ENCODE peak calls at places on chromosomes 1 and 21, in nine cellular contexts. U is adrenal gland, M is ovary, V is transverse colon, H is IMR-90, N is uterus, O is Peyer's patch, B is breast epithelium, E is heart left ventricle. S is an unnamed sample.

GRCh38 chr1:153962088-153963029 is 978 bp downstream of the SLC39A1 start:
- DNase-seq in U (peak), V (peak), O (no peak), E (no peak), B (no peak), N (peak), M (no peak), H (peak), S (no peak)

GRCh38 chr1:85692730-85693314 is 15.4 kb downstream of the ZNHIT6 start:
- DNase-seq in U (no peak), V (no peak), B (no peak), H (peak), E (no peak), N (no peak), O (no peak), M (no peak), S (no peak)

GRCh38 chr1:226034482-226034881 is 28.0 kb upstream of the H3-3A start:
- DNase-seq in H (peak), U (peak), B (peak), V (peak), M (peak), E (peak), N (peak), O (peak), S (peak)

GRCh38 chr1:182995894-182996293 is 27.3 kb upstream of the LAMC1 start:
- DNase-seq in V (no peak), H (no peak), E (no peak), O (no peak), N (no peak), M (no peak), B (no peak), U (no peak), S (no peak)

GRCh38 chr1:203328714-203329122 is 22.2 kb downstream of the FMOD start:
- DNase-seq in O (peak), N (no peak), E (no peak), V (peak), B (no peak), U (no peak), M (no peak), H (no peak), S (no peak)

GRCh38 chr1:198811436-198811835 is 172.6 kb downstream of the PTPRC start:
- DNase-seq in U (no peak), B (no peak), V (no peak), O (no peak), N (no peak), E (no peak), H (no peak), M (no peak), S (no peak)

GRCh38 chr21:38752051-38752505 is 53.7 kb upstream of the ETS2 start:
- DNase-seq in V (no peak), U (no peak), B (no peak), M (no peak), E (no peak), O (no peak), H (no peak), N (no peak), S (no peak)

GRCh38 chr21:21851657-21852056 is 853.4 kb downstream of the NCAM2 start:
- DNase-seq in B (no peak), M (no peak), U (no peak), O (no peak), N (no peak), E (no peak), V (no peak), H (peak), S (no peak)

GRCh38 chr1:16440150-16440479 is 409 bp upstream of the NECAP2 start:
- DNase-seq in V (no peak), B (no peak), O (no peak), M (no peak), N (no peak), H (no peak), U (no peak), E (no peak), S (no peak)

GRCh38 chr1:225670806-225671733 is 18.1 kb upstream of the ENAH start:
- DNase-seq in H (no peak), E (no peak), N (no peak), U (no peak), O (no peak), M (no peak), B (no peak), V (no peak), S (no peak)

GRCh38 chr1:112114540-112114939 is 125.1 kb upstream of the KCND3 start:
- DNase-seq in V (no peak), E (no peak), N (no peak), U (no peak), M (no peak), H (no peak), B (no peak), O (no peak), S (no peak)

GRCh38 chr1:208587110-208587509 is 342.9 kb upstream of the PLXNA2 start:
- DNase-seq in H (no peak), N (no peak), V (no peak), M (no peak), E (no peak), O (no peak), U (no peak), B (no peak), S (no peak)

GRCh38 chr1:51728611-51729155 is 111.8 kb downstream of the OSBPL9 start:
- DNase-seq in V (no peak), M (no peak), O (no peak), E (no peak), B (no peak), U (no peak), N (no peak), H (peak), S (no peak)

GRCh38 chr1:98323396-98323795 is 338.1 kb upstream of the SNX7 start:
- DNase-seq in H (peak), O (no peak), M (no peak), N (no peak), B (no peak), V (no peak), U (peak), E (no peak), S (no peak)

GRCh38 chr1:87140831-87141540 is 187.7 kb upstream of the LMO4 start:
- DNase-seq in H (peak), O (no peak), U (no peak), E (no peak), M (no peak), N (no peak), V (no peak), B (no peak), S (peak)

GRCh38 chr21:15063081-15063820 is 1.5 kb downstream of the NRIP1 start:
- DNase-seq in O (no peak), N (no peak), E (no peak), B (no peak), H (peak), V (no peak), M (no peak), U (no peak), S (no peak)

GRCh38 chr1:231029841-231030240 is 10.2 kb downstream of the FAM89A start:
- DNase-seq in H (no peak), N (no peak), V (no peak), B (no peak), M (no peak), E (no peak), O (no peak), U (no peak), S (no peak)

GRCh38 chr1:154295408-154296235 is 23.2 kb downstream of the HAX1 start:
- DNase-seq in U (no peak), O (no peak), N (no peak), E (no peak), V (no peak), H (no peak), M (no peak), B (no peak), S (no peak)

DNA sequence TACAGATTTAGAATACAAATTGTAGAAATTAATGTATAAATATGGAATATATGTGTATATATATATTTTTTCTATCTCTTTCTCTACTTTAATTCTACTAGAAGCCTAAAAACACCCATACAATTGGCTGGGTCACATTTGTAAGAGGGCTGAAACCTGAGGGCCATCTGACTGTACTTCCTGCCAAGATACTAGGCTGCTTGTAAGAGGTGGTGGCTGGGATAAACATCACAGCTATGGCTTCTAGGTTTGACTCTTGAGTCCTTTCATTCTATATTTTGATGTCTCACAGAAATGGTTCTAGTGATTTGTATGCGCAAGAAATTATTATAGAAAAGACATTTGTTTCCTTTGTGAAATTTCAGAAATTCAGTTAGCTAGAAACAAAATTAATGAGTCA is 1155.2 kb upstream of the B3GALT2 start:
- DNase-seq in O (no peak), B (no peak), U (no peak), H (peak), M (no peak), V (no peak), N (no peak), E (no peak), S (no peak)
- TF ChIP-seq POLR2A in O (no peak), B (no peak), U (no peak), H (no peak), M (no peak), V (no peak), N (no peak), E (no peak), S (no peak)

GRCh38 chr1:43531453-43531905 is 796 bp downstream of the PTPRF start:
- DNase-seq in H (no peak), O (peak), M (peak), V (peak), U (no peak), N (no peak), E (no peak), B (no peak), S (peak)
- TF ChIP-seq POLR2A in H (no peak), O (peak), M (no peak), V (peak), U (no peak), N (no peak), E (no peak), B (no peak), S (peak)

GRCh38 chr21:37365657-37366487 is 701 bp upstream of the DYRK1A start:
- DNase-seq in H (peak), V (peak), O (peak), E (peak), N (peak), B (peak), M (peak), U (peak), S (peak)
- TF ChIP-seq POLR2A in H (peak), V (peak), O (peak), E (peak), N (no peak), B (peak), M (peak), U (peak), S (peak)

GRCh38 chr1:232177438-232177837 is 452.5 kb downstream of the SIPA1L2 start:
- DNase-seq in H (no peak), N (no peak), B (no peak), U (no peak), O (no peak), M (no peak), V (no peak), E (no peak), S (no peak)

GRCh38 chr1:232178191-232178590 is 451.7 kb downstream of the SIPA1L2 start:
- DNase-seq in U (no peak), N (no peak), V (no peak), M (no peak), E (no peak), B (no peak), H (no peak), O (no peak), S (no peak)

GRCh38 chr1:232182206-232182605 is 447.7 kb downstream of the SIPA1L2 start:
- DNase-seq in M (no peak), E (no peak), N (no peak), V (no peak), H (no peak), O (no peak), U (no peak), B (no peak), S (no peak)

GRCh38 chr1:232183266-232183800 is 446.6 kb downstream of the SIPA1L2 start:
- DNase-seq in U (no peak), V (no peak), O (no peak), E (no peak), B (no peak), H (no peak), M (no peak), N (no peak), S (no peak)

DNA sequence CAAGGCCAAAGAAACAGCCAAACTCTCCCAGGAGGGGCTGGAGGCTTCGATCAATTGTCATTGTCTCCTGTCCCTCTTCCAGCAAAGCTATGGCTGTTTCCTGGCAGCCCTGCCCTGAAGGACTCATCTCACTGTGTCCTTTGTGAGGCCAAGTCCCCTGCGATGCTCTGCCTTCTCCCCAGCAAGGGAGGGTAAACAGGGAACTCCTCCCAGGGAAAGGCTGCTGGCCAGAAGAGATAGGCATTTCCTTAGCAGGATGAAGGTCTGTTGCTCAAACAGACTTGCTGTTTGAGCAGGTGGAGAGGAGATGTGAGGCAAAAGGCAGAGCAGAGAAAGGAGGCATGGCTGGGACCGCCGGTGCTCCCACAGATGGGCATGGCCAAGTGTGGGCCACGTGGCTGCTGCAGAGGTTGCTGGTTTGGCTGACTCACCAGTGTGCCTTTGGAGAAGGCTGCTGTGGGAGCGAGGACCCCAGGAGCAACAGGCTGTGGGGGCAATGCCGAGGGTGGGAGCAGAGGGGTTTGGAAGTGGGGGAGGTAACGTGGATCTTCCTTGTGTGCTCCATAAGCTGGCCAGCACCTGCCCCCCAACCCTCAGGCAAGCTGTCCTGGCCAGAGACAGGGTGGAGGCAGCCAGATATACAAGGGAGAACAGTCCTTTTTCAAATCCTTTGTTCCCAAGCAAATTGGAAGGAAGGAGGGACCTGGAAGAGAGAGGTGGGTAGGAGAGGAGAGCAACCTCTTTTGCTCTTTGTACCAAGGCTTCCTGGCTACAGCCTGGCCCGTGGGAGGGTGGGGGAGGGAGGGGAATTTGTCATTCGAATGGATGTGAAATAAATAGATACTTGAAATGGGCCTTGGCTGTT is 449.8 kb downstream of the SIPA1L2 start:
- DNase-seq in M (no peak), O (no peak), B (no peak), N (no peak), V (no peak), E (no peak), U (no peak), H (no peak), S (no peak)
- TF ChIP-seq POLR2A in M (no peak), O (no peak), B (no peak), N (no peak), V (no peak), E (no peak), U (no peak), H (no peak), S (no peak)

GRCh38 chr1:46798820-46799219 is at the start of gene CYP4B1:
- DNase-seq in V (peak), B (peak), N (no peak), M (no peak), O (no peak), U (peak), H (no peak), E (peak), S (no peak)
- TF ChIP-seq POLR2A in V (peak), B (no peak), N (peak), M (no peak), O (peak), U (peak), H (no peak), E (peak), S (no peak)

GRCh38 chr1:224163311-224163710 is 19.7 kb upstream of the DEGS1 start:
- DNase-seq in E (no peak), O (no peak), V (no peak), M (no peak), N (no peak), U (no peak), B (no peak), H (no peak), S (no peak)

GRCh38 chr1:224157316-224157715 is 25.7 kb upstream of the DEGS1 start:
- DNase-seq in B (no peak), E (no peak), V (no peak), U (no peak), H (no peak), N (no peak), M (no peak), O (no peak), S (no peak)

GRCh38 chr1:224162768-224163167 is 20.3 kb upstream of the DEGS1 start:
- DNase-seq in V (no peak), O (no peak), U (no peak), H (no peak), M (no peak), E (no peak), N (no peak), B (no peak), S (no peak)

DNA sequence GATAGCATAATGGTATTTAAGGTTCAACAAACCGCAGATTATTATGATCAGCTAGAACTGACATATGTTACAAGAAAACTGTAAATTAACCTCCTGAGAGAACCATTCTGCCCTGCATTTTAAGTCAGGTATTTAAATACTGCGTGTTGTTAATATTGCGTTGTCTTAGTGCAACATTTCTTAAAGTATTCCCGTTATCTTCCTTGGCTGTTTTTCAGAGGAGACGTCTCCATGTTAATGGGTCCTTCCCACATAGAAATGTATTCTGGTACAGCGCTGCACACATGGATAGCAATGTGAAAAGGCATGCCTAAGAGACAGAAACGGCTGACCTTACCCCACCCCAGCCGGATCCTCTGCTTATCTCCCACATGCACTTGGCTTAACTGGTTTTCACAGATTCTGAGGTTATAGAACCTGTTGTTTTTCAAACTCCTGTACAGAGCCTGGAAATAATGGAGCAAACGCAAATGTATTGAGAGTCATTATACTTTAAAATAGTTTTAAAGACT is 22.8 kb upstream of the DEGS1 start:
- DNase-seq in B (no peak), E (no peak), N (no peak), O (no peak), M (no peak), U (no peak), H (no peak), V (no peak), S (no peak)
- TF ChIP-seq POLR2A in B (no peak), E (no peak), N (no peak), O (no peak), M (no peak), U (no peak), H (no peak), V (no peak), S (no peak)

GRCh38 chr1:150280138-150280707 is 2.1 kb upstream of the CIART start:
- DNase-seq in V (peak), U (no peak), N (no peak), O (peak), M (no peak), E (no peak), H (no peak), B (no peak), S (no peak)
- TF ChIP-seq POLR2A in V (peak), U (no peak), N (no peak), O (no peak), M (no peak), E (no peak), H (no peak), B (no peak), S (no peak)

GRCh38 chr1:160642281-160642644 is 4.6 kb downstream of the SLAMF1 start:
- DNase-seq in B (no peak), O (no peak), M (no peak), N (no peak), E (no peak), V (no peak), U (no peak), H (no peak), S (no peak)
- TF ChIP-seq POLR2A in B (no peak), O (no peak), M (no peak), N (no peak), E (no peak), V (no peak), U (no peak), H (no peak), S (no peak)

GRCh38 chr21:45093064-45093532 is 18.7 kb downstream of the ADARB1 start:
- DNase-seq in V (no peak), H (no peak), B (no peak), O (no peak), E (peak), N (no peak), M (no peak), U (peak), S (no peak)
- TF ChIP-seq POLR2A in V (no peak), H (no peak), B (no peak), O (no peak), E (peak), N (no peak), M (no peak), U (no peak), S (no peak)

GRCh38 chr1:205748398-205749093 is 1.4 kb downstream of the NUCKS1 start:
- DNase-seq in E (no peak), M (peak), V (no peak), U (peak), B (no peak), O (no peak), H (peak), N (peak), S (peak)

GRCh38 chr1:205749094-205749825 is 722 bp downstream of the NUCKS1 start:
- DNase-seq in O (peak), H (peak), U (peak), M (peak), E (peak), V (peak), N (peak), B (peak), S (peak)

GRCh38 chr1:205750683-205751651 is 985 bp upstream of the NUCKS1 start:
- DNase-seq in U (no peak), O (no peak), M (no peak), N (no peak), B (no peak), H (no peak), V (no peak), E (no peak), S (peak)

GRCh38 chr1:205746757-205747412 is 3.1 kb downstream of the NUCKS1 start:
- DNase-seq in H (no peak), V (no peak), U (no peak), N (no peak), O (no peak), B (no peak), M (no peak), E (no peak), S (no peak)

GRCh38 chr1:205749826-205750682 is at the start of gene NUCKS1:
- DNase-seq in U (peak), V (peak), E (peak), H (peak), N (peak), O (peak), M (peak), B (peak), S (peak)
- TF ChIP-seq POLR2A in U (peak), V (peak), E (peak), H (peak), N (peak), O (peak), M (peak), B (peak), S (no peak)